ENCODE peak calls at places on chromosomes 13 and 19, in eight cellular contexts. K is IMR-90, Z is aorta, B is ascending aorta, O is ovary, Y is lower leg skin, X is epithelial cell of esophagus, R is hepatocyte. J is an unnamed sample.

GRCh38 chr19:42683917-42684513 is 56.3 kb downstream of the PSG3 start:
- DNase-seq in K (peak), Z (no peak), B (no peak), O (no peak), Y (no peak), X (peak), R (no peak), J (peak)

GRCh38 chr19:8577247-8577646 is at the start of gene MYO1F:
- DNase-seq in K (no peak), Z (no peak), B (no peak), O (no peak), Y (no peak), X (no peak), R (no peak), J (no peak)

GRCh38 chr13:97648171-97648880 is 214.4 kb downstream of the RAP2A start:
- DNase-seq in K (no peak), Z (no peak), B (no peak), O (no peak), Y (no peak), X (peak), R (no peak), J (no peak)

GRCh38 chr13:50188696-50189095 is 173.5 kb downstream of the KCNRG start:
- DNase-seq in K (no peak), Z (no peak), B (no peak), O (no peak), Y (no peak), X (peak), R (no peak), J (no peak)

GRCh38 chr13:39313721-39314120 is 275.5 kb downstream of the NHLRC3 start:
- DNase-seq in K (no peak), Z (no peak), B (no peak), O (no peak), Y (no peak), X (peak), R (no peak), J (no peak)

GRCh38 chr13:59742467-59742866 is 421.3 kb downstream of the DIAPH3 start:
- DNase-seq in K (no peak), Z (no peak), B (no peak), O (no peak), Y (no peak), X (no peak), R (no peak), J (no peak)

GRCh38 chr13:108681986-108682562 is 52.7 kb downstream of the MYO16 start:
- DNase-seq in K (peak), Z (no peak), B (no peak), O (no peak), Y (no peak), X (no peak), R (no peak), J (no peak)

GRCh38 chr19:29364224-29364726 is 151.3 kb upstream of the UQCRFS1 start:
- DNase-seq in K (no peak), Z (no peak), B (no peak), O (no peak), Y (no peak), X (no peak), R (no peak), J (no peak)

GRCh38 chr19:13766095-13766481 is 1.8 kb downstream of the MRI1 start:
- DNase-seq in K (no peak), Z (no peak), B (no peak), O (no peak), Y (no peak), X (no peak), R (no peak), J (no peak)

GRCh38 chr19:46049597-46049996 is 8.8 kb upstream of the IGFL4 start:
- DNase-seq in K (no peak), Z (no peak), B (no peak), O (no peak), Y (no peak), X (no peak), R (no peak), J (no peak)

GRCh38 chr19:16200038-16200775 is 2.5 kb downstream of the AP1M1 start:
- DNase-seq in K (peak), Z (peak), B (peak), O (no peak), Y (no peak), X (peak), R (peak), J (peak)

GRCh38 chr13:26719356-26719945 is 41.1 kb downstream of the GPR12 start:
- DNase-seq in K (peak), Z (no peak), B (no peak), O (no peak), Y (no peak), X (no peak), R (no peak), J (peak)

GRCh38 chr19:34314437-34315313 is 50.3 kb upstream of the GPI start:
- DNase-seq in K (no peak), Z (no peak), B (no peak), O (no peak), Y (no peak), X (no peak), R (no peak), J (no peak)

GRCh38 chr13:44231786-44232516 is 141.7 kb upstream of the SERP2 start:
- DNase-seq in K (peak), Z (no peak), B (peak), O (peak), Y (peak), X (peak), R (peak), J (peak)

GRCh38 chr13:63012016-63012415 is 1596.4 kb upstream of the PCDH20 start:
- DNase-seq in K (no peak), Z (no peak), B (no peak), O (no peak), Y (no peak), X (no peak), R (no peak), J (no peak)

GRCh38 chr13:90185734-90186133 is 1161.8 kb upstream of the MIR17HG start:
- DNase-seq in K (no peak), Z (no peak), B (no peak), O (no peak), Y (no peak), X (peak), R (no peak), J (no peak)

GRCh38 chr13:29459818-29460335 is 135.6 kb downstream of the SLC7A1 start:
- DNase-seq in K (no peak), Z (no peak), B (no peak), O (no peak), Y (no peak), X (peak), R (no peak), J (no peak)

GRCh38 chr19:11142528-11143171 is 12.9 kb downstream of the SPC24 start:
- DNase-seq in K (peak), Z (peak), B (peak), O (peak), Y (peak), X (peak), R (peak), J (peak)

GRCh38 chr13:51926528-51926885 is 64.7 kb downstream of the CCDC70 start:
- DNase-seq in K (no peak), Z (no peak), B (no peak), O (no peak), Y (no peak), X (no peak), R (no peak), J (no peak)

GRCh38 chr19:32498641-32499200 is 82.3 kb upstream of the PDCD5 start:
- DNase-seq in K (no peak), Z (no peak), B (no peak), O (no peak), Y (no peak), X (no peak), R (no peak), J (no peak)

GRCh38 chr19:37931941-37932655 is 25.1 kb downstream of the SIPA1L3 start:
- DNase-seq in K (peak), Z (peak), B (peak), O (peak), Y (peak), X (peak), R (peak), J (peak)

GRCh38 chr19:33444238-33444992 is 70.9 kb downstream of the CEBPG start:
- DNase-seq in K (no peak), Z (peak), B (no peak), O (no peak), Y (peak), X (no peak), R (no peak), J (no peak)

GRCh38 chr13:27569405-27569804 is 50.9 kb downstream of the LNX2 start:
- DNase-seq in K (no peak), Z (no peak), B (no peak), O (no peak), Y (no peak), X (peak), R (no peak), J (no peak)

GRCh38 chr13:30135868-30136267 is 171.5 kb downstream of the KATNAL1 start:
- DNase-seq in K (no peak), Z (no peak), B (no peak), O (no peak), Y (no peak), X (no peak), R (no peak), J (no peak)

GRCh38 chr19:1081301-1082164 is 13.6 kb downstream of the POLR2E start:
- DNase-seq in K (no peak), Z (peak), B (no peak), O (no peak), Y (no peak), X (no peak), R (peak), J (no peak)

GRCh38 chr13:79492313-79492798 is 11.4 kb downstream of the NDFIP2 start:
- DNase-seq in K (peak), Z (no peak), B (no peak), O (no peak), Y (no peak), X (peak), R (no peak), J (no peak)

GRCh38 chr19:2087621-2088100 is 8.5 kb downstream of the MOB3A start:
- DNase-seq in K (no peak), Z (no peak), B (no peak), O (no peak), Y (no peak), X (no peak), R (no peak), J (no peak)

GRCh38 chr19:35229601-35230000 is 1.1 kb upstream of the FAM187B start:
- DNase-seq in K (no peak), Z (no peak), B (no peak), O (no peak), Y (peak), X (no peak), R (no peak), J (no peak)

GRCh38 chr13:77544365-77544764 is 8.9 kb downstream of the SCEL start:
- DNase-seq in K (no peak), Z (no peak), B (no peak), O (peak), Y (no peak), X (peak), R (peak), J (peak)

GRCh38 chr13:77543711-77544110 is 8.2 kb downstream of the SCEL start:
- DNase-seq in K (no peak), Z (no peak), B (no peak), O (no peak), Y (no peak), X (peak), R (no peak), J (no peak)

GRCh38 chr13:77544765-77545316 is 9.3 kb downstream of the SCEL start:
- DNase-seq in K (no peak), Z (no peak), B (no peak), O (no peak), Y (no peak), X (no peak), R (no peak), J (no peak)

GRCh38 chr13:77548095-77548494 is 12.6 kb downstream of the SCEL start:
- DNase-seq in K (no peak), Z (no peak), B (no peak), O (no peak), Y (no peak), X (no peak), R (no peak), J (no peak)

GRCh38 chr13:77545626-77546412 is 10.3 kb downstream of the SCEL start:
- DNase-seq in K (no peak), Z (no peak), B (no peak), O (no peak), Y (no peak), X (no peak), R (no peak), J (no peak)
- H3K4me3 ChIP-seq in K (no peak), Z (no peak), B (no peak), O (no peak), Y (no peak), X (no peak), R (no peak), J (no peak)

DNA sequence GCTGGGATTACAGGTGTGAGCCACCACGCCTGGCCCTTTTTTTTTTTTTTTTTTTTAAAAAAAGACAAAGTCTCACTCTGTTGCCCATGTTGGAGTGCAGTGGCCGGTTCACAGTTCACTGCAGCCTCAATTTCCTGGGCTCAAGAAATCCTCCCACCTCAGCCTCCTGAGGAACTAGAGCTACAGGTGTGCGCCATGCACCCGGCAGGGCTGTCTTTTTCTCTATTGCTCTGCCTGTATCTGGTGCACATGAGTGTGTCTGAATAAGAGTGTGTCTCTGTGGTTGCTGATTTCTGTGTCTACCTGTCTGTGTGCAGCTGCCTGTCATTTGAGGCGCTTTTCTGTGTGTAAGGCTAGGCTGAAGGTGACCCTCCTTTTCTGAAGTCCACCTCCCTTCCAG is 1.6 kb upstream of the PRR12 start:
- DNase-seq in K (no peak), Z (no peak), B (no peak), O (no peak), Y (no peak), X (no peak), R (no peak), J (no peak)
- H3K4me3 ChIP-seq in K (no peak), Z (no peak), B (no peak), O (no peak), Y (no peak), X (no peak), R (no peak), J (no peak)

GRCh38 chr13:41007359-41008118 is 11.6 kb downstream of the ELF1 start:
- DNase-seq in K (peak), Z (no peak), B (no peak), O (no peak), Y (no peak), X (peak), R (no peak), J (peak)

GRCh38 chr13:41004875-41005693 is 14.0 kb downstream of the ELF1 start:
- DNase-seq in K (no peak), Z (no peak), B (no peak), O (no peak), Y (no peak), X (no peak), R (no peak), J (peak)

GRCh38 chr13:41006296-41006695 is 12.8 kb downstream of the ELF1 start:
- DNase-seq in K (no peak), Z (no peak), B (no peak), O (no peak), Y (no peak), X (no peak), R (no peak), J (no peak)

GRCh38 chr13:41006951-41007350 is 12.2 kb downstream of the ELF1 start:
- DNase-seq in K (no peak), Z (no peak), B (no peak), O (no peak), Y (no peak), X (no peak), R (no peak), J (no peak)

GRCh38 chr13:41005709-41006108 is 13.4 kb downstream of the ELF1 start:
- DNase-seq in K (no peak), Z (no peak), B (no peak), O (no peak), Y (no peak), X (no peak), R (no peak), J (no peak)
- H3K4me3 ChIP-seq in K (no peak), Z (no peak), B (no peak), O (no peak), Y (no peak), X (no peak), R (no peak), J (no peak)

DNA sequence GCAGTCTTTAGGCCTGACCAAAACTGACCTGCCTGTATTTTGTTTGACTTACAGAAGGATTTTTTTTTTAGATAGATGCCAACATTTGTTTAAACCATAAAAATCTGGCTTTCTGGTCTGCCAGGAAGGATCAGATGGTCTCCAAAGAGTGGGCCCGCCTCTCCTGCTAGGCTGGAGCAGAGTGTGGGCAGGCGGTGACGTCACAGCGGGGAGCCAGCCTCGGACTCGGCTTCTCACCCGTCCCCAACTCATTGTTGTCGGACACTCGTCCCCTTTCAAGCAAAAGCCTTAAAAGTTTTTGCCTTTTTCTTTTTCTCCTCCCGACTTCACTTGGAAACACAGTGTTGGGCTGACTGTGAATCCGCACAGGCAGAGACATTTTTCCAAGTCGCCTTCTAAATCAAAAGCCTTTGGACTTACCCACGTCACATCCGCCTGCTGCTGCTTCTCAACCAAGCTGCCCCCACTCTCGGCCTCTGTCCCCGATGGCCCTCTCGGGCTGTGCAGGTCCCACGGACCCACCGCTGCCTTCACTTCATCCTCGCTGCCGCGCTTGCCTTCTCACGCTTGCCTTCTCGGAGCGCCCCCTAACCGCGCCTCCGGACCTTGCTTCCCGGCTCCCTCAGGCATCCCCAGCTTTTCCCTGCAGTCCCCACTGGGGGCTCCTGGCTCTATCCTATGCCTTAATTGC is 4.1 kb upstream of the ZNF135 start:
- DNase-seq in K (peak), Z (no peak), B (no peak), O (peak), Y (no peak), X (no peak), R (no peak), J (peak)
- H3K4me3 ChIP-seq in K (peak), Z (peak), B (peak), O (peak), Y (no peak), X (no peak), R (no peak), J (peak)

DNA sequence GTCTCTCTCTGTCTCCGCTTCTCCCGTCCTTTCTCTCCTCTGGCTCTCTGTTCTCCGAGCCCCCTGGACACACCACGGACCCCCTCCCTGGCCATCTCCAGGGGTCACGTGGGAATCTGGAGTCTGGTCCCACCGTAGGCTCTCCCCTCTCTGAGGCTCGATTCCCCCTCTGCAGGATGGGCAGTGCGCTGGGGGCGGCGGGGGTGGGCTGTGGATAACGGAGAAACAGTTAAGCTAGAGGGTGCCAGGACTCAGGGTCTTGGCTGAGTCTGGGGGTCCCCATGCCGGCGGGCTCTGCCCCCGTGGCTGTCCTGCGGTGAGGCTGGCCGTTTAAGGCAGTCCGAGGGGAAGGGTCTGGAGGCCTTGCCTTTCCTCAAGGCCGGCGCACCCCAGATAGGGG is 462 bp upstream of the MEIS3 start:
- DNase-seq in K (no peak), Z (no peak), B (no peak), O (no peak), Y (no peak), X (no peak), R (no peak), J (no peak)
- H3K4me3 ChIP-seq in K (no peak), Z (no peak), B (no peak), O (no peak), Y (no peak), X (no peak), R (no peak), J (no peak)

DNA sequence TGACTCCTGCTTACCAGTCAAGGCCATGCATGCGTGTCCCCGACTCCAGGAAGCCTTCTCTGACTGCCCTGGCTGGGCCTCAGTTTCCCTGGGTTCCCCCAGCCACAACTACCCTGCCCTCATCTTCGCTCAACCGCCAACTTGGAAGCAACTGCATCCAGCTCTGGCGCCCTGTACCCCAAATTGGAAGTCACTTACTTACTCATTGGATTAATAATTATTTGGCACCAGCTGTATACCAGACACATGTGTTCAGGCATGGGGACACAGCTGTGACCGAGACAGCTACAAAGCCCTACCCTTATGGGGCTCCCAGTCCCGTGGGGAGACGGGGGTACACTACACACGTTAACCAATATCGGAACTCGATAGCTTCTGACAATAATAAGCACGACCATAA is 10.9 kb upstream of the SEMA6B start:
- DNase-seq in K (no peak), Z (no peak), B (no peak), O (no peak), Y (no peak), X (no peak), R (no peak), J (no peak)
- H3K4me3 ChIP-seq in K (no peak), Z (no peak), B (no peak), O (no peak), Y (no peak), X (no peak), R (no peak), J (no peak)

GRCh38 chr13:20230913-20231838 is 943 bp downstream of the GJB6 start:
- DNase-seq in K (no peak), Z (no peak), B (peak), O (no peak), Y (no peak), X (no peak), R (no peak), J (no peak)

GRCh38 chr13:20227288-20227687 is 4.8 kb downstream of the GJB6 start:
- DNase-seq in K (no peak), Z (no peak), B (no peak), O (no peak), Y (no peak), X (no peak), R (no peak), J (no peak)

GRCh38 chr13:20231839-20232555 is at the start of gene GJB6:
- DNase-seq in K (no peak), Z (no peak), B (peak), O (no peak), Y (no peak), X (peak), R (peak), J (no peak)

GRCh38 chr13:20227730-20228129 is 4.4 kb downstream of the GJB6 start:
- DNase-seq in K (no peak), Z (no peak), B (no peak), O (no peak), Y (no peak), X (no peak), R (no peak), J (no peak)

DNA sequence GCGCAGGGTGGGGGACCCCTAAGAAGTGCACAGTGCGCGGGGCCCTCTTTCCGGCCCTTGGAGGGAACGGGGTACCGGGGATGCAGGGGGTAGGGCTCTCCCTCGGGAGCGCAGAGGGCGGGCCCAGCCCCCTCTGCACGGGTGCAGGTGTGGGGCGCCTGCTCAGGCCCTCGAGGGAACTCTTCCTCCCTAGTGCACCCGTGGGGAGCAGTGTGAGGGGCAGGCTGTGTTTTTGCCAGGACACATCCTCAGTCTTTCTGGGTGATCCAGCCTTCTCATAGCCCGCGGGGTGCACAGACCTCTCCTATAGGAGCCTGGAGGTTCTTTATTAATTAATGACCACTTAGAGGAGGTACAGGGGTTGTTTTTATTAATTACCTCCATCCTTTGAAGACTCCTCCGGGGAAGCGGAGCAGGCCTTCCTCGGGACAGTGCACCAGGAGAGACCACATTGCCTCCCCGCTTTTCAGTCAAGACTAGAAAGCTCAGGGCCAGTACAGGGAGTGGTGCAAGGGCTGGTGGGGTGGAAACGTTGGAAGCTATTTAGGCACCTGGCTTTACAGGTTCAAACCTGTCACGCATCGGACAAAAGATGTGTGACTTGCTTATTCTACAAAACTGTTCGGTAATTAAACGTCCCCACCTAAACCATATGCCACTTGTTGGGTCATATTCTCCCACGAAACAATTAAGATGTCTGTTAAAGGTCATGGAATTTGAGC is 598 bp upstream of the GJB6 start:
- DNase-seq in K (no peak), Z (no peak), B (no peak), O (no peak), Y (peak), X (no peak), R (no peak), J (no peak)
- H3K4me3 ChIP-seq in K (no peak), Z (no peak), B (peak), O (no peak), Y (no peak), X (peak), R (peak), J (no peak)

J was measured in AG10803.